ENCODE peak calls at places on chromosome 2, in five cellular contexts. H is lower leg skin, R is epithelial cell of esophagus, L is kidney epithelial cell, E is HFF-Myc. T is an unnamed sample.

GRCh38 chr2:223692227-223692947 is 90.2 kb upstream of the SCG2 start:
- DNase-seq in E (peak), H (no peak), R (peak), L (no peak), T (peak)

GRCh38 chr2:144548088-144548487 is 28.2 kb upstream of the ZEB2 start:
- DNase-seq in R (no peak), H (no peak), E (no peak), L (no peak), T (no peak)

GRCh38 chr2:132815522-132815921 is 145.5 kb upstream of the LYPD1 start:
- DNase-seq in E (no peak), H (no peak), L (peak), R (peak), T (peak)

GRCh38 chr2:120279708-120280107 is 27.1 kb downstream of the RALB start:
- DNase-seq in H (no peak), L (no peak), R (no peak), E (no peak), T (no peak)

GRCh38 chr2:4475618-4476017 is 772.2 kb downstream of the DCDC2C start:
- DNase-seq in L (no peak), R (no peak), E (no peak), H (no peak), T (no peak)

GRCh38 chr2:230423851-230424458 is 8.0 kb downstream of the SP100 start:
- DNase-seq in L (no peak), R (peak), E (no peak), H (no peak), T (peak)

GRCh38 chr2:58686757-58687156 is 445.6 kb upstream of the FANCL start:
- DNase-seq in H (no peak), L (no peak), R (no peak), E (no peak), T (no peak)

GRCh38 chr2:62768615-62769014 is 63.1 kb downstream of the EHBP1 start:
- DNase-seq in E (no peak), L (no peak), R (no peak), H (no peak), T (no peak)

GRCh38 chr2:239459056-239459455 is 58.2 kb upstream of the HDAC4 start:
- DNase-seq in L (no peak), H (peak), R (no peak), E (no peak), T (no peak)

GRCh38 chr2:241508510-241509407 is at the start of gene STK25:
- DNase-seq in R (peak), L (peak), E (peak), H (peak), T (peak)

GRCh38 chr2:83536489-83537020 is 922.5 kb downstream of the SUCLG1 start:
- DNase-seq in R (peak), L (no peak), H (no peak), E (no peak), T (no peak)

GRCh38 chr2:71609441-71609840 is 156.1 kb downstream of the DYSF start:
- DNase-seq in R (no peak), L (no peak), H (no peak), E (no peak), T (peak)

GRCh38 chr2:223930002-223930976 is 14.8 kb downstream of the WDFY1 start:
- DNase-seq in E (no peak), R (no peak), L (no peak), H (peak), T (peak)

GRCh38 chr2:40178171-40178778 is 273.6 kb downstream of the SLC8A1 start:
- DNase-seq in R (no peak), L (no peak), H (no peak), E (no peak), T (no peak)

GRCh38 chr2:121288454-121289231 is 3.6 kb upstream of the TFCP2L1 start:
- DNase-seq in R (peak), E (no peak), H (peak), L (no peak), T (no peak)

GRCh38 chr2:242017086-242017485 is 147.6 kb downstream of the RTP5 start:
- DNase-seq in E (no peak), H (no peak), L (no peak), R (no peak), T (no peak)

GRCh38 chr2:170142502-170142901 is 35.4 kb upstream of the MYO3B start:
- DNase-seq in R (no peak), H (no peak), L (no peak), E (no peak), T (no peak)

GRCh38 chr2:129812071-129812470 is 167.4 kb upstream of the RAB6C start:
- DNase-seq in E (no peak), H (peak), R (no peak), L (no peak), T (no peak)

GRCh38 chr2:231489990-231490389 is 25.7 kb upstream of the NCL start:
- DNase-seq in R (no peak), L (no peak), E (no peak), H (peak), T (peak)

GRCh38 chr2:56682397-56682760 is 498.6 kb downstream of the CCDC85A start:
- DNase-seq in R (no peak), E (no peak), L (no peak), H (no peak), T (peak)

GRCh38 chr2:17979707-17980106 is 101.2 kb downstream of the KCNS3 start:
- DNase-seq in R (no peak), L (no peak), H (no peak), E (no peak), T (no peak)

GRCh38 chr2:101199153-101199810 is 48.1 kb upstream of the TBC1D8 start:
- DNase-seq in L (no peak), E (no peak), R (peak), H (no peak), T (peak)

GRCh38 chr2:101197814-101198213 is 46.6 kb upstream of the TBC1D8 start:
- DNase-seq in H (no peak), L (no peak), E (no peak), R (no peak), T (no peak)

GRCh38 chr2:101196220-101196661 is 45.1 kb upstream of the TBC1D8 start:
- DNase-seq in E (no peak), L (no peak), H (no peak), R (no peak), T (no peak)

GRCh38 chr2:101200714-101201113 is 49.5 kb upstream of the TBC1D8 start:
- DNase-seq in H (no peak), L (no peak), R (peak), E (no peak), T (peak)

DNA sequence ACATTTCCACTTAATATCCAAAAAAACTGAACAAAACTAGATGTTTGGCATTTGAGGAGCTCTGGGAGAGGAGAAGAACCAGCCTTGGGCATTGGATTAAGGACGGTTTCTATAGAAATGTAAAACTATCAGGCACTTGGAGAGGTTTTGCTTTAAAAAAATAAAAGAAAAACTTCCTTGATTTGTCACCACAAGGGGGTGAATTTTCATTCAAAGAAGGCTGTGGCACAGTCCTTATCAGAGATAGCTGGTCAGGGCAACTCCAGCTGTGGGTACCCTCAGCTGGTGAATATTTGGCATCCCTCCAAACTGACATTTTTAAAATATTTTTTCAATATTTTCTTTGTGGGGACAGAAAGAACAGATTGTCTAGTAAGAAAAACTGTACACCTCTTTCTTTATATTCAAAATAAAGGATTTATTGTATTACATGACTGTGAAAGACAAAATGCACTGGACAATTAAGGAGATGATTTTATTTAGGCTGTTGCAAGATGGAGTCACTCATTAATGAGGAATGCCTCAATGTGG is 46.1 kb upstream of the TBC1D8 start:
- DNase-seq in R (no peak), L (no peak), H (no peak), E (no peak), T (no peak)
- TF ChIP-seq CTCF in R (peak), L (no peak), H (no peak), E (no peak), T (peak)

DNA sequence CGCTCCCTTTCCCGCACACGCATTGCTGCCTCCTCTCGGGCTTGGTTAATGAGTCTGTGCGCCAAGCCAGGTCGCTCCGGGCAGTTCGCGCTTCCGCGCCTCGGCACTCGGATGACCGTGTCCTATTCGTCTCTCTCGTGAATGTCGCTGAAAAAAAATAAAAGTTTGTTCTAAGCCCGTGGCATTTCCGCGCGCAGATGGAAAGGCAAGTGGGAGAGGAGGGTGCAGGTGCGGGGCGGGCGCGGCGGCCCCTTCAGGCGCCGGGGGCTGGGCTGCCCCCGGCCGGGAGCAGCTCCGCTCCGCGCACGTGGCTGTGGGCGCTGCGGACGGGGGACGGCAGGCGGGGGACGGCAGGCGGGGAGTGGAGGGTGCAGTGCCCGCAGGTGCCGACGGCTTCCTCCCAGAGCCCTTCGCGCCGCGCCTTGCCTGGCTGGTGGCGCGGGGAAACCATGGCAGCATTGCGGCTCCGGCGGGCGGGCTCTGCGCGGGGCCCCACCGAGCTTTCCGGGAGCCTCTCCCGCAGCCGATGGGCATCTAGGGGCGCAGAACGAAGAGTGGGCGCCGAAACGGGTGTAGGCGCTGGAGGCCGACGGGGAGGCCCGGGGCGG is 159.6 kb upstream of the SIX2 start:
- DNase-seq in R (peak), H (no peak), L (no peak), E (no peak), T (no peak)
- H3K4me3 ChIP-seq in R (peak), H (peak), L (peak), E (peak), T (peak)

GRCh38 chr2:150188801-150189200 is 298.7 kb downstream of the RND3 start:
- DNase-seq in E (no peak), L (no peak), R (peak), H (no peak), T (no peak)

GRCh38 chr2:150192701-150193100 is 294.8 kb downstream of the RND3 start:
- DNase-seq in R (no peak), E (no peak), H (no peak), L (no peak), T (no peak)

GRCh38 chr2:150190546-150190945 is 296.9 kb downstream of the RND3 start:
- DNase-seq in R (peak), E (no peak), H (no peak), L (no peak), T (no peak)

GRCh38 chr2:150191349-150191748 is 296.1 kb downstream of the RND3 start:
- DNase-seq in L (no peak), H (no peak), E (peak), R (peak), T (peak)

GRCh38 chr2:150188177-150188576 is 299.3 kb downstream of the RND3 start:
- DNase-seq in H (no peak), L (no peak), E (no peak), R (no peak), T (peak)
- TF ChIP-seq CTCF in H (no peak), L (no peak), E (no peak), R (no peak), T (no peak)

DNA sequence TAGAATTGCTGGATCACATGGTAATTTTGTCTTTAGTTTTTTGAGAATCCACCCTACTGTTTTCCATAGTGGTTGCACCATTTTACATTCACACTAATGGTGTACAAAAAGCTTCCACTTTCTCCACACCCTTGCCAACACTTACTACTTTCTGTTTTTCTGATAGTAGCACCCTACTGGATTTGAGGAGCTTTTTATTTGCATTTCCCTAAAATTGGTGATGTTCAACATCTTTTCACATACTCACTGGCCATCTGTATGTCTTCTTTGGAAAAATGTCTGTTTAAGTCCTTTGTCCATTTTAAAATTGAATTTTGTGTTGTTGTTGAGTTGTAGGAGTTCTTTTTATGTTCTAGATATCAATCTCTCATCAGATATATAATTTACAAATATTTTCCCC is 3.5 kb downstream of the POLR1A start:
- DNase-seq in R (no peak), H (no peak), E (no peak), L (no peak), T (no peak)
- H3K4me3 ChIP-seq in R (no peak), H (no peak), E (no peak), L (no peak), T (no peak)

DNA sequence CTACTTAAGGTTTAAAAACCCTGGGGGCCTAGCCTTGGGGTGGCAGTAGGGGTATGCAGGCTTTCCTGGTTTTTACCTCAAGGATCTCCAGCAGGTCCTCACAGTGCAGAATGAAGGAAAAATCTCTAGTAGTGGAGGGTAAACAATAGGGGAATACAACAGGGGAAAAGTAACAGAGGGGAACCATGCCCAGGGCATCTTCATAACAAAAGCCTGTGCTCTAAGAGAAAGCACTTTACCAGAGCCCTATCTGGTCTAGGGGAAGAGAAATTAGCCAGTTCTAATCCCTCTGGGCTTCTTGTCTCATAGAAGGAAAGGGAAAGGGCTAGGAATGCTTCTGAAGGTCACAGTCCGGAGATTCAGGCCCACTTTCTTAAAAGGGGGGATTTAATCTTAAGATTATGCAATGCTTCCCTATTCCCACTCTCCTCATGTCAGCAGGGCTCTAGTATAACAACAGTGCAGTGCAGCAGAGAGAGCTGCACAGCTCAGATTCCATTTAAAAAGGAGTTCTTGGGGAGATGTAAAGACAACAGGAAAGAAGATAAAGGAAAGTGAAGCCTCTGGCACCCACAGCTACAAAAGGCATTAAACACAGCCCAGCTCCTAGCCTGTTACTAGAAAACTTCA is 149.0 kb upstream of the CYP1B1 start:
- DNase-seq in H (no peak), L (no peak), R (no peak), E (no peak), T (peak)
- TF ChIP-seq CTCF in H (no peak), L (no peak), R (no peak), E (no peak), T (no peak)

GRCh38 chr2:202911203-202911512 is 315 bp downstream of the WDR12 start:
- DNase-seq in R (no peak), L (no peak), E (no peak), H (no peak), T (no peak)
- H3K4me3 ChIP-seq in R (peak), L (peak), E (peak), H (peak), T (peak)

DNA sequence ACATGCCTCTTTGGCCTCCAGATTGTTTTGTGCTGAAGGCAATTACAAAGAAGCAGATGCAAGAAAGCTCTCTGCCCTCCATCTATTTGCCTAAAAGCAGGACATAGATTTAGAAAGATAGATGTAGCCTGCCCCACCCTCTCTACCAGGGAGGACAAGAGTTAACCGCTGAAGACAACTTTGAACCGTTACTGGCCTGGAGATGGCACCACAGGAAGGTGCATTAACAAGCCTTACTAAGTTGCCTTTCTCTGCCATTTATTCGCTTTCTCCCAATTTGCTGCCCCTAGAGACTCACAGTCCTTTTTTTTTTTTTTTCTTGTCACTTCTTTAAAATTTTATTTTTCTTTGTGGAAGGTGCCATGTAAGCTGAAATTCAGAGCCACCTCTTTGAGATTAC is 28.8 kb upstream of the RMDN2 start:
- DNase-seq in L (no peak), E (no peak), R (peak), H (no peak), T (peak)
- TF ChIP-seq CTCF in L (peak), E (no peak), R (peak), H (no peak), T (peak)

DNA sequence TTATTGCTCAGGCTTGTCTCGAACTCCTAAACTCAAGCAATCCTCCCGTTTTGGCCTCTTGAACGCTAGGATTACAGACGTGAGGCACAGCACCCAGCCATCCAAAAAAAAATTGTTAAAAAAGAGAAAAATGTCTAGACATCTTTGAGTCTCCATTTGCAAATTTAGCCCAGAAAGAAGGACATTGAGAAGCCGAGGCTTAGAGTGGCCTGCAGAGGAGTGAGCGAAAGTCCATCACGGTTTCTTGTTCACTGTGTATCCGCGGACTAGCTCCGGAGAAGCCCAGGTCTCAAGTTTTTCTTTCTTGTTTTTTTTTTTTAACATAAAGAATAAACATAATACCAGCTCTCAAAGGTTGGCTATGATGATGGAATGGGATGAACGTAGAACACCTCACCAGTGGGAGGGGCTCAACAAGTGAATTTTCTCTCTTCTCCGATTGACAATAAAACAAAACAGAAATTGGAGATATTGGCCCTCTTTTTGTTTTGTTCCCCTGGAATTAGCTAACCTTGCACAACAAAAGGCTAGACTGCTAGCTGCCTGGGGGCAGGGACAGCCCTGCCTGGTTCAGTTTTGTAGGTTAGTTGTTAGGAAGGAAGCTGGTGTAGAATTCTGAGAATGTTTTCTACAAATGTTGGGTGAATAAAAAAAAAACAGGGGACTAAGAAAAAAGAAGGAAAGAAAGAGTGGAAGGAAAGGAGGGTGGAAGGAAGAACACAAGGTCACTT is 163.4 kb downstream of the MYCN start:
- DNase-seq in R (no peak), H (no peak), E (no peak), L (no peak), T (no peak)
- H3K4me3 ChIP-seq in R (no peak), H (no peak), E (no peak), L (no peak), T (no peak)

GRCh38 chr2:74267068-74267467 is 68.7 kb downstream of the MTHFD2 start:
- DNase-seq in L (no peak), E (no peak), H (no peak), R (peak), T (no peak)
- TF ChIP-seq CTCF in L (peak), E (no peak), H (no peak), R (peak), T (peak)

T was measured in choroid plexus epithelial cell.